ENCODE peak calls at places on chromosomes 5 and 9, in four cellular contexts. W, F, S and J are unnamed samples.
A peak's percentile ranks its signal among the peaks of the same experiment; 100 is the strongest.

GRCh38 chr5:142827934-142828576 is 57.9 kb downstream of the ARHGAP26 start:
- DNase-seq in W (no peak), F (no peak), S (no peak), J (no peak)

GRCh38 chr9:21589344-21590056 is 107.4 kb upstream of the IFNE start:
- DNase-seq in F (no peak), W (peak; percentile 60), S (no peak), J (no peak)

GRCh38 chr5:151095341-151096000 is 14.6 kb upstream of the TNIP1 start:
- DNase-seq in F (no peak), S (no peak), W (no peak), J (no peak)

GRCh38 chr9:77965445-77965844 is 66.2 kb downstream of the GNAQ start:
- DNase-seq in F (no peak), S (no peak), W (no peak), J (no peak)

GRCh38 chr9:88920645-88921044 is 70.6 kb upstream of the S1PR3 start:
- DNase-seq in F (no peak), S (no peak), W (no peak), J (no peak)

GRCh38 chr9:3237121-3237520 is 288.7 kb downstream of the RFX3 start:
- DNase-seq in W (no peak), F (no peak), S (no peak), J (no peak)

GRCh38 chr9:34403554-34404380 is 27.1 kb upstream of the MYORG start:
- DNase-seq in S (no peak), F (no peak), W (peak; percentile 39), J (no peak)

GRCh38 chr9:132381966-132382541 is 24.6 kb downstream of the TTF1 start:
- DNase-seq in S (no peak), W (no peak), F (no peak), J (no peak)

GRCh38 chr5:179803651-179804598 is 2.7 kb downstream of the MGAT4B start:
- DNase-seq in S (no peak), F (no peak), W (no peak), J (no peak)

GRCh38 chr5:31809037-31809910 is 170.3 kb downstream of the PDZD2 start:
- DNase-seq in W (peak; percentile 68), S (peak; percentile 20), F (no peak), J (peak; percentile 72)

GRCh38 chr5:128318691-128319090 is 219.4 kb downstream of the FBN2 start:
- DNase-seq in W (no peak), F (no peak), S (no peak), J (no peak)

GRCh38 chr5:643811-644271 is 31.7 kb downstream of the CEP72 start:
- DNase-seq in F (no peak), W (no peak), S (no peak), J (no peak)

GRCh38 chr5:137734962-137735530 is 843 bp downstream of the KLHL3 start:
- DNase-seq in W (no peak), S (no peak), F (no peak), J (no peak)

GRCh38 chr5:138240690-138241385 is 27.7 kb upstream of the CDC23 start:
- DNase-seq in F (no peak), S (no peak), W (no peak), J (no peak)

GRCh38 chr5:164188733-164189148 is 683.3 kb downstream of the MAT2B start:
- DNase-seq in S (no peak), F (no peak), W (no peak), J (no peak)

GRCh38 chr9:113631811-113632665 is 168.5 kb downstream of the RGS3 start:
- DNase-seq in S (no peak), F (peak; percentile 45), W (no peak), J (no peak)

GRCh38 chr9:12843735-12844134 is 68.9 kb downstream of the LURAP1L start:
- DNase-seq in F (no peak), W (no peak), S (no peak), J (no peak)

GRCh38 chr9:92140074-92140753 is 25.0 kb upstream of the SPTLC1 start:
- DNase-seq in S (no peak), F (no peak), W (peak; percentile 38), J (peak; percentile 87)

GRCh38 chr9:122226758-122227575 is 1.8 kb downstream of the LHX6 start:
- DNase-seq in F (no peak), W (no peak), S (no peak), J (no peak)

GRCh38 chr5:1836891-1837880 is 36.0 kb downstream of the NDUFS6 start:
- DNase-seq in F (peak; percentile 57), W (no peak), S (no peak), J (no peak)

GRCh38 chr5:125349432-125349831 is 603.0 kb upstream of the ZNF608 start:
- DNase-seq in W (no peak), F (no peak), S (no peak), J (no peak)

GRCh38 chr9:5435912-5436311 is 1.8 kb downstream of the PLGRKT start:
- DNase-seq in W (no peak), F (no peak), S (no peak), J (no peak)

GRCh38 chr9:134483361-134484184 is 157.3 kb downstream of the RXRA start:
- DNase-seq in F (no peak), S (no peak), W (no peak), J (no peak)

GRCh38 chr9:83572524-83572923 is 34.3 kb upstream of the FRMD3 start:
- DNase-seq in W (no peak), S (no peak), F (no peak), J (no peak)

GRCh38 chr5:180977852-180978251 is 10.8 kb upstream of the BTNL3 start:
- DNase-seq in W (no peak), F (no peak), S (no peak), J (no peak)

GRCh38 chr5:149388498-149389190 is 9.6 kb upstream of the IL17B start:
- DNase-seq in F (no peak), S (no peak), W (no peak), J (no peak)

GRCh38 chr9:129359162-129359811 is 181.2 kb upstream of the IER5L start:
- DNase-seq in W (no peak), F (no peak), S (no peak), J (no peak)

GRCh38 chr5:101429241-101429640 is 526.2 kb upstream of the ST8SIA4 start:
- DNase-seq in F (no peak), S (peak; percentile 40), W (no peak), J (no peak)

GRCh38 chr9:109922617-109923260 is 142.7 kb downstream of the PALM2AKAP2 start:
- DNase-seq in W (no peak), S (no peak), F (no peak), J (no peak)

GRCh38 chr5:35135239-35135700 is 87.5 kb upstream of the AGXT2 start:
- DNase-seq in S (no peak), W (no peak), F (no peak), J (no peak)
- TF ChIP-seq CTCF in S (no peak), W (no peak), F (no peak), J (no peak)

GRCh38 chr5:112738180-112738560 is 485 bp downstream of the APC start:
- DNase-seq in W (no peak), S (no peak), F (no peak), J (no peak)
- TF ChIP-seq CTCF in W (no peak), S (no peak), F (no peak), J (no peak)

DNA sequence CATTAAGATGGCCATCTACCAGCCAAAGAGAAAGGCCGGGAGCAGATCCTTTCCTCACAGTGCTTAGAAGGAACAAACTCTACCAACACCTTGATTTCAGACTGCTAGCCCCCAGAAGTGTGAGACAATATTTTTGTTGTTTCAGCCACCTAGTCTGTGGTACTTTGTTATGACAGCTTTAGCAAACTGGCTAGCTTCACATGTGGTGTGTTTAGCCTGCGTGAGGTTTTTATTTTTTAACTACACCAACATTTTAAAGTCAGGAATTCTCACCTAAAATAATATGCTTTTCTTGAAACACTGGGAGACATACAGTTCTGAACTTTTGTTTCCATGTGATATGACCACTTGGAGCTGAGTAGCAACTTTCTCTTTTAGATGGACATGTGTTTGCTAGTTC is 135.1 kb downstream of the YIPF5 start:
- DNase-seq in S (no peak), F (no peak), W (no peak), J (no peak)
- TF ChIP-seq CTCF in S (no peak), F (no peak), W (no peak), J (no peak)

DNA sequence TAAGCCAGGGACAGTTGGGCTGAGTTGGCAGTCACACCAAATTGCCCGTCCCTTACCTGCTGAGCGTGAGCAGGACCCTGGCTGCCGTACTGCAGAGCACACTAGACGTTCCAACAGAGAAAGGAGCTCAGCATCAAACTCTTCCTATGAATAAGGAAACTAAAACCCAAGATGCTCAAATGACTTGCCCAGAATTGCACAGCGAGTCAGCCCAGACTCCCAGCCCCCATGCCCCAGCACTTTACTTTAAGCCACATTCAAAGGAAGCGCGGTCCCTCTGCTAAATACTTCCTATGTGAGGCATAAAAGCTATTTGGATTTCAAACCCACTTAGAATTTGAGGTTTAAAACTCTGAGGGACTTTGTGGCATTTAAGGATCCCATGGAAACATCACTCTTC is 23.9 kb downstream of the PAX5 start:
- DNase-seq in S (no peak), F (no peak), W (no peak), J (no peak)
- TF ChIP-seq CTCF in S (no peak), F (no peak), W (no peak), J (no peak)

GRCh38 chr9:136243631-136244030 is 2.0 kb downstream of the QSOX2 start:
- DNase-seq in W (no peak), F (no peak), S (no peak), J (no peak)

GRCh38 chr9:136241540-136241939 is 4.1 kb downstream of the QSOX2 start:
- DNase-seq in F (no peak), S (no peak), W (no peak), J (no peak)

GRCh38 chr9:136244116-136244775 is 1.4 kb downstream of the QSOX2 start:
- DNase-seq in F (no peak), S (no peak), W (no peak), J (no peak)

GRCh38 chr9:136242248-136242647 is 3.4 kb downstream of the QSOX2 start:
- DNase-seq in W (no peak), S (no peak), F (no peak), J (no peak)

DNA sequence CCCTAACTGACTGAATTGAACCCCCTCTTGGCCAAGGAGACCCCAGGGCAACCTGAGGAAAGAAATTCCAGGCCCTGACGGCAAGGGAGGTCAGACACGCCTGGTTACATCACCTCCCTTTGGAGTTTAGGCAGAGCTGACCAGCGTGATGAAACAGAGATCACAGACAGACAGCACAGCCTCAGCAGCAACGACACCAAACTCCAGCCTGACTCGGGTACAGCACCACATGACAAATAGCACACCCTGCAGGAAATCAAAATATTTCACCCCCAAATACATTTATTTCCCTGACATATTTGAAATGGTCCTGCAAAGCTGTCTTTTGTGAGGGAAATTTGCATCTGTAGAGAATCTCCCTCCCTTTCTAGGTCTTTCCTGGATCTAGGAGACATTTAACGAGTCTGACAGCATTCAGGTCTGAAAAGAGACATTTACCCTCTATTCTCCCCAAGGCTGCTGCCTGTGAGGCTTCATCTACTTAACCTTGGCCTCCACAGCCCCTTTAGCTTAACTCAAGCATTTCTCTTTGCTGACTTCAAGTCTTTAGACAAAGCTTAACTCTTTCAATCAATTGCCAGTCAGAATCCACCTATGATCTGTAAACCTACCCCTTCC is 2.6 kb downstream of the QSOX2 start:
- DNase-seq in F (no peak), W (no peak), S (no peak), J (no peak)
- TF ChIP-seq CTCF in F (no peak), W (peak; percentile 17), S (no peak), J (no peak)

GRCh38 chr5:7394889-7395431 is 978 bp upstream of the ADCY2 start:
- DNase-seq in W (no peak), F (no peak), S (no peak), J (no peak)
- TF ChIP-seq CTCF in W (no peak), F (no peak), S (no peak), J (peak; percentile 47)

GRCh38 chr5:40479939-40480338 is 199.8 kb upstream of the PTGER4 start:
- DNase-seq in S (no peak), W (no peak), F (no peak), J (no peak)
- TF ChIP-seq CTCF in S (no peak), W (no peak), F (no peak), J (no peak)

GRCh38 chr5:16437974-16438373 is 27.6 kb downstream of the ZNF622 start:
- DNase-seq in S (no peak), F (no peak), W (no peak), J (no peak)
- TF ChIP-seq CTCF in S (peak; percentile 26), F (no peak), W (peak; percentile 35), J (peak; percentile 18)